ENCODE peak calls at places on chromosomes 5 and 9, in four cellular contexts. N, P, K and I are unnamed samples.

GRCh38 chr5:132867046-132867451 is 607 bp downstream of the UQCRQ start:
- DNase-seq in N (no peak), K (no peak), P (no peak), I (no peak)

GRCh38 chr9:129624947-129625346 is 1.0 kb upstream of the NTMT1 start:
- DNase-seq in P (no peak), K (peak; percentile 24), N (peak; percentile 68), I (no peak)

GRCh38 chr5:177472460-177473441 is 683 bp downstream of the DBN1 start:
- DNase-seq in K (no peak), P (no peak), N (no peak), I (no peak)

GRCh38 chr5:178333821-178334481 is 101.3 kb upstream of the PHYKPL start:
- DNase-seq in P (no peak), N (no peak), K (no peak), I (no peak)

GRCh38 chr5:132094393-132095076 is 20.9 kb downstream of the CSF2 start:
- DNase-seq in N (peak; percentile 99), K (peak; percentile 82), P (peak; percentile 94), I (peak; percentile 79)

GRCh38 chr9:134396825-134397224 is 70.6 kb downstream of the RXRA start:
- DNase-seq in K (peak; percentile 24), P (no peak), N (no peak), I (no peak)

GRCh38 chr9:93468763-93469456 is 15.5 kb upstream of the FAM120AOS start:
- DNase-seq in N (peak; percentile 30), K (peak; percentile 68), P (no peak), I (no peak)

GRCh38 chr5:24621809-24622208 is 23.0 kb downstream of the CDH10 start:
- DNase-seq in P (no peak), N (no peak), K (peak; percentile 0), I (no peak)

GRCh38 chr5:43401827-43402226 is 10.4 kb downstream of the CCL28 start:
- DNase-seq in K (peak; percentile 34), N (no peak), P (no peak), I (no peak)

GRCh38 chr5:129460121-129460950 is at the start of gene ADAMTS19:
- DNase-seq in P (peak; percentile 56), N (peak; percentile 50), K (peak; percentile 59), I (no peak)

GRCh38 chr9:136742640-136743391 is at the start of gene LCN10:
- DNase-seq in P (no peak), N (no peak), K (no peak), I (no peak)

GRCh38 chr9:97487880-97488279 is 13.6 kb upstream of the TMOD1 start:
- DNase-seq in K (no peak), P (no peak), N (no peak), I (no peak)

GRCh38 chr9:134855231-134855899 is 25.2 kb upstream of the FCN2 start:
- DNase-seq in K (no peak), P (no peak), N (no peak), I (no peak)

GRCh38 chr9:79189511-79189924 is 382.2 kb upstream of the TLE4 start:
- DNase-seq in K (peak; percentile 76), N (peak; percentile 18), P (peak; percentile 50), I (peak; percentile 77)

GRCh38 chr5:150146862-150147579 is 8.6 kb downstream of the PDGFRB start:
- DNase-seq in P (no peak), K (no peak), N (no peak), I (no peak)

DNA sequence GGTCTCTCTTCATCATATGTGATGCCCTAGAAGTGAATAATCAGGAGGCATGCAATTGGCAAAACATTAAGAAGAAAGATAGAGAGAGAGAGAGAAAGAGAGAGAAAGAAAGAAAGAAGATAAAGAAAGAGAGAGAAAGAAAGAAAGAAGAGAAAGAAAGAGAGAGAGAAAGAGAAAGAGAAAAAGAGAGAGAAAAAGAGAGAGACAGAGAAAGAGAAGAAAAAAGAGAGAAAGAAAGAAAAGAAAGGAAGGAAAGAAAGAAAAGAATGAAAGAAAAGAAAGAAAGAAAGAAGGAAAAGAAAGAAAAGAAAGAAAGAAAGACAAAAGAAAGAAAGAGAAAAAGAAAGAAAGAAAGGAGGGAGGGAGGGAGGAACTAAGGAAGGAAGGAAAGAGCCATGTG is 318.9 kb downstream of the ICE1 start:
- DNase-seq in P (no peak), N (no peak), K (no peak), I (no peak)
- H3K4me3 ChIP-seq in P (no peak overlapping the region), N (no peak overlapping the region), K (no peak overlapping the region), I (no peak overlapping the region)

DNA sequence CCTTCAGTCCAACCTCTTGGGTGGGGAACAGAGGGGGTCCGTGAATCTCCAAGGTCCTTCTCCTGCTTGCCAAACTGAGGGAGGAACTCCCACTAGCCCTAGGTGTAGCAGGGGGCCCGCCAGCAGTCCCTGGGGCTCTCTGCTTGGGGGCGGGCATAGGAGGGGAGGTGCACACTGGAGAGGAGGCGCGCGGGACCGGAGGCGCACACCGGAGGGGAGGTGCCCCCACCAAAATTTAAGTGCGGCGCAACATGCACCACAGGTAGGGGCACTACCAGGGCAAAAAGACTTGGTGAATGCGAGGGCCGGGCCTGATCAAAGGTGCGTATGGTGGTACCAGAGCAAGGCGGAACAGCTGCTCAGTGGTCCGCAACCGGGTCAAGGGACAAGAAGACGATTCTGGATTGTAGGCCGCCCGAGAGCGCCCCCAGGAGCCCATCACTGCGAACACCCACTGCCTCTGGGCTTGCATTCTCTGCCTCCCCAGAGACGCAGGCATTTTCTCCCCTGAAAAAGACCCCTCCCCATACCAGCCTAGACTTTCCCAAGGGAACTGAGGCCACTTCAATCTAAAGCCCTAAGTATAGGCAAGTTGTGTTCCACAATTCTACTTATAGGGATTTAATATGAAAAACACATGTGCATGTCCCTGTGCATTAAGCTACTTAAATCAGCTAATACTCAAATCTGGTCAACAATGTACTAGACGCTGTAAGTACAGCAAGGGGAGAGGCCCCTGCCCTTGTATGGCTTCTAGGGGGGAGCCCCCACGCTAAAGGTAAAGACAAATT is 50.6 kb downstream of the TGFBI start:
- DNase-seq in P (no peak), N (no peak), K (no peak), I (no peak)
- TF ChIP-seq CTCF in P (no peak), N (no peak), K (no peak), I (no peak)

GRCh38 chr9:127225747-127226646 is 38.6 kb upstream of the GARNL3 start:
- DNase-seq in N (no peak), K (peak; percentile 11), P (peak; percentile 30), I (no peak)
- H3K4me3 ChIP-seq in N (peak overlapping the region; percentile 61), K (peak overlapping the region; percentile 56), P (peak overlapping the region; percentile 60), I (no peak overlapping the region)

GRCh38 chr9:10026585-10026984 is 586.2 kb downstream of the PTPRD start:
- DNase-seq in K (no peak), P (no peak), N (no peak), I (no peak)
- TF ChIP-seq CTCF in K (no peak), P (no peak), N (peak; percentile 13), I (no peak)

GRCh38 chr5:124697912-124698690 is 48.3 kb downstream of the ZNF608 start:
- DNase-seq in N (no peak), P (no peak), K (peak; percentile 69), I (no peak)
- H3K4me3 ChIP-seq in N (no peak overlapping the region), P (no peak overlapping the region), K (no peak overlapping the region), I (no peak overlapping the region)

GRCh38 chr9:95270790-95271189 is 46.7 kb downstream of the FANCC start:
- DNase-seq in P (no peak), K (no peak), N (no peak), I (no peak)

GRCh38 chr9:95265960-95266359 is 51.5 kb downstream of the FANCC start:
- DNase-seq in N (no peak), P (no peak), K (no peak), I (no peak)

GRCh38 chr9:95264954-95265615 is 52.4 kb downstream of the FANCC start:
- DNase-seq in K (peak; percentile 50), N (no peak), P (peak; percentile 28), I (peak; percentile 13)

GRCh38 chr9:95266649-95267048 is 50.9 kb downstream of the FANCC start:
- DNase-seq in P (no peak), N (no peak), K (no peak), I (no peak)

DNA sequence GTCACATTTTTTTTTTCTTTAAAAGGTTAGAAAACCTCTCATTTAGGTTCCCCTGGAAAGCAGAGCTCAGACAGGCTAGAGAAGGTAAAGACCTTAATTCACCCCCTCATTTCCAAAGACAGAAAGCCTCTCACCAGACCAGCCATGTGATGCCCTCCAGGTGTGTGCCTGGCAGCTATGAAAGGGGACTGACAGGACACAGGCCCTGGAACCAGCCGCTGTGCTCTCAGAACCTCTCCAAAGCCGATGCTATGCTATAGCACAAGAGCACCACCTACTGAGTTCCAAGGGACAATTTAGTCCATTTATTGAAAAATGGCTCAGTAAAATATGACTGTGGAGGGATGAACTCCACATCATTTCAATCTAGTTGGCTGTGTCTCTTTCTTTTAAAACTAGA is 48.8 kb downstream of the FANCC start:
- DNase-seq in K (peak; percentile 65), P (peak; percentile 14), N (peak; percentile 26), I (no peak)
- TF ChIP-seq CTCF in K (peak; percentile 50), P (peak; percentile 29), N (peak; percentile 52), I (peak; percentile 35)